ENCODE peak calls at places on chromosome 2, in six cellular contexts. G is uterus; E is aorta; R is foreskin fibroblast; D is effector memory CD4-positive, alpha-beta T cell; H is small intestine. S is an unnamed sample.

GRCh38 chr2:164725542-164725941 is 104.3 kb upstream of the GRB14 start:
- DNase-seq in H (no peak), G (no peak), R (no peak), E (no peak), D (no peak), S (no peak)

GRCh38 chr2:38262514-38262871 is 114.6 kb downstream of the ATL2 start:
- DNase-seq in D (no peak), H (no peak), G (no peak), E (no peak), R (no peak), S (no peak)

GRCh38 chr2:37365669-37366068 is 21.2 kb downstream of the QPCT start:
- DNase-seq in R (no peak), H (no peak), E (no peak), G (no peak), D (no peak), S (no peak)

GRCh38 chr2:142865924-142866323 is 11.5 kb upstream of the KYNU start:
- DNase-seq in D (no peak), G (no peak), E (no peak), H (peak), R (no peak), S (peak)

GRCh38 chr2:221104391-221104811 is 467.7 kb downstream of the EPHA4 start:
- DNase-seq in D (no peak), H (peak), R (no peak), G (peak), E (peak), S (peak)

GRCh38 chr2:38898256-38898655 is 8.6 kb downstream of the ARHGEF33 start:
- DNase-seq in E (no peak), H (no peak), R (no peak), G (no peak), D (no peak), S (no peak)

GRCh38 chr2:187050409-187050998 is 201.5 kb upstream of the ZSWIM2 start:
- DNase-seq in D (no peak), G (no peak), H (no peak), E (no peak), R (no peak), S (no peak)

GRCh38 chr2:105114551-105114950 is 76.7 kb downstream of the MRPS9 start:
- DNase-seq in D (no peak), H (peak), E (no peak), G (no peak), R (peak), S (peak)

GRCh38 chr2:38293152-38293865 is 83.8 kb downstream of the ATL2 start:
- DNase-seq in H (no peak), G (no peak), E (no peak), D (no peak), R (peak), S (no peak)

GRCh38 chr2:119544075-119545031 is at the start of gene CFAP221:
- DNase-seq in G (peak), R (peak), E (peak), H (peak), D (no peak), S (peak)
- H3K4me3 ChIP-seq in G (peak), R (peak), E (peak), H (peak), D (peak), S (peak)

DNA sequence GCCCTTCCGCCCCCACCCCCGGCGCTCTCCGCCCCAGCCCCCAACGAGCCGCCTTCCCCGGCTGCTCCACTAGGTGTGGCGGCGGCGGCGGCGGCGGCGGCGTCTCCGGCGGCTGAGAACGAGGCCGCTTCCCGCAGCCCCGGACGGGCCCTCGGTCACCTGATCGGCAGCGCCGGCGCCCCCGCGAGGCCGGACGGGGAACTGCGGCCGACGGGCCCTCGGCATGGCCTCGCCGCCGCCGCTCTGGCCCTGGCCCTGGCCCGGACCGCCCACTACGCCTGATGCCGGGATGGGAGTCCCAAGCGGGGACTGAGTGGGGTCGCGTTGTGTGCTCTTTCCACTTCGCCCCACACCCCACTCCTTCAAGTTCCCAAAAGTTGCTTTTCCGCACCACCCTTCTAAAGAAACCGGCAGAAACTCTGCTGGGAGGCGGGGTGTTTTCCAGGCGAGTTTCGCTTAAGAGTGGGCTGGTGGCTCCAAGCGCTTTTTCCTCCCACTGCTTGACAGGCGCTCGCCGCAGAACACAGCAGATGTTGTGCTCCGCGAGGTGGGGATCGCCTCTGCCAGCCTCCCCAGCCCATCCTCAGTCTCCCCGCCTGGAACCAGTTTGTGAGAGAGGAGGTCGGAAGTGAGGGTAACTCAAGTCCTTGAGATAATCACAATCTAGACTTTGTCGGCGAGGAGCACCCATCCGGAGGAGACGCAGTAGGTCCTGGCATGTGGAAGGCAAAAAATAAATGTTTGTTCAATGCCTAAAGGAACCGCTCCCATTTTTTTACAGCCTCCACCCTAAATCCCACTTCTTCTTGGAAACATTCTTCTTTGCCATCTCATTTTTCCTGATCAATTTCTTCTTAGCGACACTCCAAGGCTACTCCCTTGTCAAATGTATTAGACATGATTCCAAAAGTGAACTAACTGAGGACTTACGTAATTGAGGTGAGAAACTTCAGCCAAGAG is at the start of gene NCKAP1:
- DNase-seq in D (peak), H (peak), G (peak), R (peak), E (peak), S (peak)
- H3K4me3 ChIP-seq in D (peak), H (peak), G (peak), R (peak), E (peak), S (peak)

DNA sequence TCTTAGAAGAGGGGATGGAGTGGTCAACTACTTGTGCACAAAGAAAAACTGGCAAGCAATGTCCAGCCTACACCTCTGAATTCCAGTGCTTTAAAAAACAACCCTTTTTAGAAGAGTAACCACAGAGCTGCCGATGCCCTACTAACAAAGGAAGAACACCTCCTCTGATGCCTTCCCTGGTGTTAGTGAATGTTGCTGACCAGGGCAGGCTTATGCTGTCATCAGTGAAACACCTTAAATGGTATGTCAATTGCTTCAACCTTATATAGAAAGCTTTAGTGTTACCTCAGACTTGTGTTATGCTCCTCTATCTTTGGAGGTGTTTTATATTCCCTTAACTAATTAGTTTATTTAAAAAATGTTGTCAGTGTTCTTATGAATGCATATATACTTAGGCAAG is 79.7 kb upstream of the FZD5 start:
- DNase-seq in E (no peak), D (no peak), H (no peak), G (no peak), R (no peak), S (no peak)
- H3K4me3 ChIP-seq in E (no peak), D (no peak), H (no peak), G (no peak), R (no peak), S (no peak)

DNA sequence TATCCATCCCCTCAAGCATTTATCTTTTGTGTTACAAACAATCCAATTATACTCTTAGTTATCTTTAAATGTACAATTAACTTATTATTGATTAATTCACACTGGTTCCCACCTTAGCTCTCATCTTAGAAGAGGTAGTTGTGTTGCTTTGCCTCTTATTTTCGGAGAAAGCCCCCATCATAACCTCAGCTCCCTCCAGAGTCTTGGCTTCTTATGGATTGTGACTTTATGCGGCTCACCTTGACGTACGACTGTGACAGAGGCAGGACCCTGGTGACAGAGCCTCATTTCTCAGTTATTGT is 132.9 kb downstream of the SPTBN1 start:
- DNase-seq in G (no peak), R (no peak), E (no peak), H (no peak), D (no peak), S (no peak)
- H3K4me3 ChIP-seq in G (no peak), R (no peak), E (no peak), H (no peak), D (peak), S (no peak)

GRCh38 chr2:202034249-202035088 is 814 bp downstream of the FZD7 start:
- DNase-seq in H (peak), G (peak), R (peak), D (peak), E (peak), S (peak)

GRCh38 chr2:202037086-202037485 is 3.4 kb downstream of the FZD7 start:
- DNase-seq in R (no peak), H (no peak), E (no peak), D (no peak), G (no peak), S (no peak)

GRCh38 chr2:202036601-202037037 is 3.0 kb downstream of the FZD7 start:
- DNase-seq in H (no peak), G (peak), R (no peak), E (no peak), D (no peak), S (no peak)

GRCh38 chr2:202035089-202035940 is 1.7 kb downstream of the FZD7 start:
- DNase-seq in H (no peak), G (peak), R (peak), D (no peak), E (peak), S (peak)

DNA sequence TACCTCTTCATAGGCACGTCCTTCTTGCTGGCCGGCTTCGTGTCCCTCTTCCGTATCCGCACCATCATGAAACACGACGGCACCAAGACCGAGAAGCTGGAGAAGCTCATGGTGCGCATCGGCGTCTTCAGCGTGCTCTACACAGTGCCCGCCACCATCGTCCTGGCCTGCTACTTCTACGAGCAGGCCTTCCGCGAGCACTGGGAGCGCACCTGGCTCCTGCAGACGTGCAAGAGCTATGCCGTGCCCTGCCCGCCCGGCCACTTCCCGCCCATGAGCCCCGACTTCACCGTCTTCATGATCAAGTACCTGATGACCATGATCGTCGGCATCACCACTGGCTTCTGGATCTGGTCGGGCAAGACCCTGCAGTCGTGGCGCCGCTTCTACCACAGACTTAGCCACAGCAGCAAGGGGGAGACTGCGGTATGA is 2.3 kb downstream of the FZD7 start:
- DNase-seq in D (no peak), G (peak), E (no peak), R (no peak), H (no peak), S (no peak)
- H3K4me3 ChIP-seq in D (no peak), G (peak), E (no peak), R (peak), H (peak), S (no peak)

DNA sequence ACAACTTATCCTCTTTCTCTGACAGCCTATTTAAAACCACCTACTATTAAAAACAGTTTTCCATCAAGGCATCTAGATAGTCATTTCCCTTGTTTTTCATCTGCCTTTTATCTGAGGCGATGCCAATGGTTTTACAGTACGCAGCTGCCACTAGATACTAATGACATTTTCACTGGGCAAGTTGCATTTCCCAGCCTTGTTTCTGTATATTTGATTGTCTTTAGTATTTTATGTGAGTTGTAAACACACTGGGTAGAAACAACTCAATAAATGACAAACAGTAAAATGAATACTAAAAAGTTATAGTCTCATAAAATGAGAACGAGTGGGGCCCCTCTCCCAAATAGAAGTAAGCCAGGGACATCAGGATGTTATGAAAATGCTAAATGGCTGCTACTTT is 8.9 kb upstream of the DARS1 start:
- DNase-seq in E (no peak), D (no peak), H (no peak), G (no peak), R (no peak), S (no peak)
- H3K4me3 ChIP-seq in E (no peak), D (no peak), H (no peak), G (no peak), R (no peak), S (no peak)

GRCh38 chr2:177433402-177433801 is 40.8 kb downstream of the AGPS start:
- DNase-seq in D (no peak), E (no peak), H (no peak), R (no peak), G (no peak), S (peak)

GRCh38 chr2:177432703-177433102 is 40.1 kb downstream of the AGPS start:
- DNase-seq in R (no peak), E (no peak), D (no peak), H (no peak), G (no peak), S (no peak)

GRCh38 chr2:177430425-177430824 is 37.9 kb downstream of the AGPS start:
- DNase-seq in G (no peak), R (no peak), D (no peak), E (no peak), H (no peak), S (peak)

GRCh38 chr2:177427316-177427715 is 34.7 kb downstream of the AGPS start:
- DNase-seq in E (no peak), R (no peak), D (no peak), H (no peak), G (no peak), S (no peak)

DNA sequence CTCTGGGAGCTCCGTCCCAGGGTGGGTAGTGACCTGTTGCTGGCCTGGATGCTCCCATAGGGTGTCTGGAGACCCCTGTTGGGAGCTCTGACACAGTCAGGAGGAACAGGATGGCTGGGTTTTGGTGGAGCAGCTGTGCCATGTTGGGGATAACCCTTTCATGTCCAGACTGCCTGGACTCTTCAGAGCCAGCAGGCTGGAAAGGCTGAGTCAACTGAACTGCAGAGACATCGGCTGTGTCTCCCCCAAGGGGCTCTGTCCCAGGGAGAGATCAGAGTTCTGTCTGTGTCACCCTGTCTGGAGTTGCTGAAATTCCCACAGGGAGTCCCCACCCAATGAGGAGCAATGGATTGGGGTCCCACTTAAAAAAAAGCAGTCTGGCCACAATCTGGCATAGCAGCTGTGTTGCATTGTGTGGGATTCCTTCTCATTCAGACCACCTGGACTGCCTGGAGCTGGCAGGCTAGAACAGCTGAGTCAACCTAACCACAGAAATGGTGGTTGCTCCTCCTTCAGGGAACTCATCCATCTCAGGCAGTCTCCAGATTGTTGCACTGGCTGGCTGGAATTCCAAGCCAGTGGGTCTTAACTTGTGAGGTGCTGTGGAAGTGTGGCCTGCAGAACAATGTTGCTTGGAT is 37.2 kb downstream of the AGPS start:
- DNase-seq in R (peak), H (no peak), D (no peak), E (no peak), G (no peak), S (peak)
- H3K4me3 ChIP-seq in R (no peak), H (no peak), D (no peak), E (no peak), G (no peak), S (no peak)

GRCh38 chr2:7611750-7612149 is 694.5 kb downstream of the RNF144A start:
- DNase-seq in E (no peak), G (no peak), R (no peak), D (no peak), H (no peak), S (no peak)

GRCh38 chr2:7609556-7610323 is 692.5 kb downstream of the RNF144A start:
- DNase-seq in R (no peak), E (no peak), G (no peak), D (no peak), H (no peak), S (no peak)

GRCh38 chr2:7604456-7604855 is 687.2 kb downstream of the RNF144A start:
- DNase-seq in D (no peak), E (no peak), H (no peak), R (no peak), G (no peak), S (no peak)

GRCh38 chr2:7612969-7613368 is 695.8 kb downstream of the RNF144A start:
- DNase-seq in H (no peak), R (no peak), E (no peak), D (no peak), G (no peak), S (peak)

GRCh38 chr2:7607774-7608173 is 690.6 kb downstream of the RNF144A start:
- DNase-seq in H (no peak), R (no peak), D (no peak), G (no peak), E (no peak), S (no peak)
- H3K4me3 ChIP-seq in H (no peak), R (no peak), D (no peak), G (no peak), E (no peak), S (no peak)

S was measured in fibroblast of pulmonary artery.